ENCODE peak calls at places on chromosomes 3 and 15, in seven cellular contexts. Z is heart left ventricle, Q is gastrocnemius medialis, G is HepG2, H is body of pancreas, T is HCT116, N is A549. L is an unnamed sample. For H3K4me1, the result is how much of the 10 kb centered on the place peaks cover.

GRCh38 chr3:134799393-134799792 is 4.3 kb downstream of the EPHB1 start:
- ATAC-seq in Z (no peak), Q (no peak), G (no peak), H (no peak), T (no peak), N (no peak), L (peak)

GRCh38 chr3:120428904-120429303 is 21.9 kb downstream of the FSTL1 start:
- ATAC-seq in Z (no peak), Q (no peak), G (no peak), H (no peak), T (no peak), N (peak), L (no peak)

GRCh38 chr15:51724673-51725072 is 12.8 kb downstream of the LYSMD2 start:
- ATAC-seq in Z (no peak), Q (no peak), G (no peak), H (no peak), T (no peak), N (no peak), L (no peak)

GRCh38 chr3:98972155-98972554 is 70.7 kb upstream of the DCBLD2 start:
- ATAC-seq in Z (no peak), Q (no peak), G (no peak), H (no peak), T (no peak), N (peak), L (no peak)

GRCh38 chr15:41899854-41900442 is 6.1 kb upstream of the SPTBN5 start:
- ATAC-seq in Z (no peak), Q (no peak), G (no peak), H (no peak), T (no peak), N (no peak), L (no peak)

GRCh38 chr3:132593950-132594328 is 3.1 kb upstream of the ACKR4 start:
- ATAC-seq in Z (no peak), Q (no peak), G (no peak), H (no peak), T (no peak), N (peak), L (no peak)

GRCh38 chr15:43792761-43793493 is 807 bp downstream of the SERF2 start:
- ATAC-seq in Z (peak), Q (peak), G (peak), H (peak), T (no peak), N (peak), L (no peak)

GRCh38 chr3:94028093-94028837 is at the start of gene STX19:
- ATAC-seq in Z (no peak), Q (no peak), G (no peak), H (peak), T (no peak), N (no peak), L (no peak)

GRCh38 chr15:59104602-59104911 is 389 bp upstream of the CCNB2 start:
- ATAC-seq in Z (no peak), Q (no peak), G (peak), H (peak), T (peak), N (peak), L (peak)

GRCh38 chr15:41106947-41107346 is 9.1 kb downstream of the INO80 start:
- ATAC-seq in Z (no peak), Q (no peak), G (no peak), H (no peak), T (no peak), N (no peak), L (no peak)

GRCh38 chr3:49647741-49648140 is 26.4 kb upstream of the APEH start:
- ATAC-seq in Z (peak), Q (peak), G (peak), H (peak), T (no peak), N (no peak), L (no peak)

GRCh38 chr3:94036909-94037507 is 8.6 kb upstream of the STX19 start:
- ATAC-seq in Z (no peak), Q (no peak), G (peak), H (peak), T (peak), N (peak), L (no peak)

GRCh38 chr3:100966049-100966471 is 27.2 kb downstream of the ABI3BP start:
- ATAC-seq in Z (peak), Q (no peak), G (no peak), H (no peak), T (no peak), N (no peak), L (no peak)

GRCh38 chr3:186847437-186847836 is 4.9 kb downstream of the ADIPOQ start:
- ATAC-seq in Z (no peak), Q (no peak), G (no peak), H (no peak), T (no peak), N (no peak), L (no peak)

GRCh38 chr3:186818956-186819355 is 12.7 kb upstream of the RFC4 start:
- ATAC-seq in Z (no peak), Q (no peak), G (no peak), H (no peak), T (no peak), N (no peak), L (no peak)

GRCh38 chr3:38690185-38690584 is 40.7 kb upstream of the SCN5A start:
- ATAC-seq in Z (no peak), Q (no peak), G (no peak), H (no peak), T (no peak), N (no peak), L (no peak)

GRCh38 chr3:52454938-52455282 is 494 bp upstream of the NISCH start:
- ATAC-seq in Z (no peak), Q (peak), G (no peak), H (no peak), T (peak), N (no peak), L (no peak)

GRCh38 chr3:16600771-16601538 is 4.3 kb downstream of the DAZL start:
- ATAC-seq in Z (peak), Q (peak), G (peak), H (peak), T (peak), N (peak), L (peak)

GRCh38 chr3:120550546-120550945 is 45.6 kb upstream of the NDUFB4 start:
- ATAC-seq in Z (peak), Q (no peak), G (no peak), H (no peak), T (no peak), N (no peak), L (no peak)

GRCh38 chr15:48976444-48977088 is 12.8 kb upstream of the SHC4 start:
- ATAC-seq in Z (no peak), Q (no peak), G (peak), H (no peak), T (no peak), N (peak), L (no peak)

GRCh38 chr15:39125904-39126303 is 455.0 kb upstream of the THBS1 start:
- ATAC-seq in Z (no peak), Q (no peak), G (no peak), H (no peak), T (peak), N (no peak), L (no peak)

GRCh38 chr3:197428961-197429360 is 126.8 kb downstream of the BDH1 start:
- ATAC-seq in Z (no peak), Q (no peak), G (no peak), H (no peak), T (no peak), N (no peak), L (no peak)

GRCh38 chr3:120276767-120277166 is 8.3 kb downstream of the GPR156 start:
- ATAC-seq in Z (no peak), Q (no peak), G (no peak), H (no peak), T (no peak), N (no peak), L (no peak)

GRCh38 chr3:177124882-177125281 is 72.4 kb downstream of the TBL1XR1 start:
- ATAC-seq in Z (no peak), Q (no peak), G (no peak), H (no peak), T (no peak), N (no peak), L (no peak)

GRCh38 chr3:122325769-122326168 is 721 bp downstream of the CSTA start:
- ATAC-seq in Z (no peak), Q (no peak), G (no peak), H (no peak), T (no peak), N (no peak), L (no peak)

GRCh38 chr3:10283638-10284037 is 9.1 kb downstream of the GHRL start:
- ATAC-seq in Z (no peak), Q (no peak), G (no peak), H (peak), T (no peak), N (no peak), L (no peak)

GRCh38 chr3:20225769-20226168 is 39.8 kb upstream of the SGO1 start:
- ATAC-seq in Z (no peak), Q (no peak), G (peak), H (peak), T (peak), N (peak), L (no peak)

GRCh38 chr3:187571701-187572100 is 98.5 kb downstream of the SST start:
- ATAC-seq in Z (no peak), Q (no peak), G (no peak), H (no peak), T (no peak), N (no peak), L (no peak)

GRCh38 chr15:67906382-67906781 is 66.5 kb upstream of the RNU6-1 start:
- ATAC-seq in Z (peak), Q (no peak), G (peak), H (no peak), T (peak), N (peak), L (no peak)

GRCh38 chr3:194705761-194706160 is 20.1 kb downstream of the FAM43A start:
- ATAC-seq in Z (no peak), Q (peak), G (no peak), H (no peak), T (no peak), N (no peak), L (no peak)

GRCh38 chr15:24955549-24955929 is 752 bp downstream of the SNRPN start:
- ATAC-seq in Z (peak), Q (peak), G (peak), H (peak), T (no peak), N (peak), L (peak)

GRCh38 chr15:70421197-70421482 is 323.4 kb upstream of the TLE3 start:
- ATAC-seq in Z (no peak), Q (no peak), G (no peak), H (no peak), T (no peak), N (no peak), L (no peak)

GRCh38 chr3:101381809-101382208 is 61.4 kb upstream of the IMPG2 start:
- ATAC-seq in Z (no peak), Q (peak), G (no peak), H (no peak), T (peak), N (peak), L (no peak)

GRCh38 chr3:40663296-40663695 is 138.5 kb downstream of the ZNF621 start:
- ATAC-seq in Z (no peak), Q (no peak), G (no peak), H (no peak), T (no peak), N (no peak), L (no peak)

GRCh38 chr3:177237206-177237605 is 39.9 kb upstream of the TBL1XR1 start:
- ATAC-seq in Z (peak), Q (no peak), G (no peak), H (no peak), T (peak), N (no peak), L (no peak)

GRCh38 chr3:166425021-166425420 is 587.8 kb upstream of the BCHE start:
- ATAC-seq in Z (no peak), Q (no peak), G (no peak), H (no peak), T (no peak), N (no peak), L (no peak)

GRCh38 chr3:166420071-166420470 is 582.8 kb upstream of the BCHE start:
- ATAC-seq in Z (no peak), Q (no peak), G (no peak), H (no peak), T (no peak), N (no peak), L (no peak)

DNA sequence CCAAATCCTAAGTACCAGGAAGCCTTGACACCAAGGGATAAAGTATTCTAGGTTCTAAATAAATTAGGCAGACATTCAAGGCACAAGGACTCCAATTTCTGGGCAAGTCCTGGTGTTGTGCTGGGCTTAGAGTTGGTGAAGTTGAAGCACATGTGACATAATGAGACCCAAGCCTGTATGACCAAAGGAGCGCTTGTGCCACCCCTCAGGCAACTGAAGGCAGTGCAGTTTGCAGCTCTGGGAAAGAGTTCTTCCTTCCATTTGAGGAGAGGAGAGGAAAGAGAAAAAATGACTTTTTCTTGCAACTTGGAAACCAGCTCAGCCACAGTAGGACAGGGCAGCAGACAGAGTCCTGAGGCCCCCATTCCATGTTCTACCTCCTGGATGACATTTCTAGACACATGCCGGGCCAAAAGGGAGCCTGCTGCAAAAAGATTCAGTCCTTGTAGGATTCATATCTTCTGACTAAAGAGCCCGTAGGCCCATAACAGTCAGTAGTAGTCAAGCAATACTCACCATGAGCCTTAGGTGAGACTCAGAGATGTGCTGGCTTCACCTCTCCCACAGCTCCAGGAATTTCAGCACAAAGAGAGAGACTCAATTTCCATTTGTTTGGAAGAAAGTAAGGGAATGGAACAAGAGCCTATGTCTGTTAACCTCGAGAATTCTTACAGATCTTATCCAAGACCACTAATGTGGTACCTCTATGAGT is 588.8 kb upstream of the BCHE start:
- ATAC-seq in Z (no peak), Q (no peak), G (peak), H (no peak), T (peak), N (no peak), L (no peak)
- TF ChIP-seq CTCF in Z (no peak), Q (no peak), G (peak), H (no peak), T (peak), N (no peak), L (no peak)

DNA sequence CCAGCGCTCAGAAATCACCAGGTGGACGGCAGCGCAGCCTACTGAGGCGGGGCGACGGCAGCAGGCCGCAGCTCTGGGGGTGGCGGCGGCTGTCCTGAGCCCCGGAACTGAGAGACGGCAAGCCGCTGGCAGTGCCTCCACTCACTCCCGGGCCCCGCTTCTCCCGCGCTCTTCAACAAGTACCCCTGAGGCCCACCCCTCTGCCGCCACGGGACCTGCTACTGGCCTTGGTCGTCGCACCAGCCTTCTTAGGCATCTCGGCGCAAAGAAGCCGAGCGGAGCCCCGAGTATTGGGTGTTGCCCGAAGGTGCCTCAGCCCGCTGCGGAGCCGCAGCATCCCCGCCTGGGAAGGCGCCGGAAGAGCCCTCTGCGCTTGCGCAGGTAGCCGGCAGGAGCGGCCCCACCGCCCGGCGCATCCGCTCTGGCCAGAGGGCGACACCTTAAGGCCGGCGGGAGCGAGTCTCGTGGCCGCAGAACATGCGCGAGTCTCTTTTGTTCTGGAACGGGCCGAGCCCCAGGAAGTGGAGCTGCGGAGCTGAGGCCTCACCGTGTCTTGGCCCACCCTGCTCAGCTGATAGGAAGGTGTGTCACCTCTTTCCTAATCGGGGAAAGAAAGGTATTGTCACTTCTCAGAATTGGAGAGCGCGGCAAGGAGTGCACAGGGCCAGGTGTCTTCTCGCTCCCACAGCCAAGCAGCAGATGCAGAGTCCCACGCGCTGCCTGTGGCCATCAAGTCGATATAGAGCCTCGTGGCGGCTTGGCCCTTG is at the start of gene C15orf40:
- ATAC-seq in Z (peak), Q (peak), G (peak), H (peak), T (peak), N (peak), L (peak)
- TF ChIP-seq POLR2A in Z (no peak), Q (peak), G (peak), H (peak), T (peak), N (peak), L (peak)

GRCh38 chr15:76337047-76337738 is 620 bp downstream of the ISL2 start:
- ATAC-seq in Z (no peak), Q (no peak), G (peak), H (no peak), T (no peak), N (peak), L (no peak)

GRCh38 chr15:76339302-76340197 is 3.0 kb downstream of the ISL2 start:
- ATAC-seq in Z (no peak), Q (no peak), G (no peak), H (no peak), T (no peak), N (no peak), L (no peak)

GRCh38 chr15:76338555-76339301 is 2.2 kb downstream of the ISL2 start:
- ATAC-seq in Z (no peak), Q (no peak), G (no peak), H (no peak), T (no peak), N (no peak), L (no peak)

GRCh38 chr15:76336254-76337046 is at the start of gene ISL2:
- ATAC-seq in Z (no peak), Q (no peak), G (peak), H (peak), T (peak), N (peak), L (peak)

GRCh38 chr15:76337739-76338554 is 1.4 kb downstream of the ISL2 start:
- ATAC-seq in Z (no peak), Q (no peak), G (peak), H (no peak), T (no peak), N (no peak), L (no peak)
- H3K4me1 ChIP-seq in Z (half or more), Q (under half), G (under half), H (half or more), T (under half), N (under half), L (under half)

GRCh38 chr3:126487151-126487771 is 11.6 kb upstream of the ZXDC start:
- ATAC-seq in Z (peak), Q (peak), G (peak), H (peak), T (peak), N (peak), L (peak)

GRCh38 chr3:126490619-126491018 is 14.9 kb upstream of the ZXDC start:
- ATAC-seq in Z (no peak), Q (no peak), G (peak), H (peak), T (peak), N (peak), L (no peak)

GRCh38 chr3:126488886-126489569 is 13.3 kb upstream of the ZXDC start:
- ATAC-seq in Z (no peak), Q (no peak), G (no peak), H (no peak), T (no peak), N (no peak), L (no peak)

GRCh38 chr3:126485956-126486884 is 10.5 kb upstream of the ZXDC start:
- ATAC-seq in Z (no peak), Q (no peak), G (no peak), H (no peak), T (no peak), N (no peak), L (no peak)

DNA sequence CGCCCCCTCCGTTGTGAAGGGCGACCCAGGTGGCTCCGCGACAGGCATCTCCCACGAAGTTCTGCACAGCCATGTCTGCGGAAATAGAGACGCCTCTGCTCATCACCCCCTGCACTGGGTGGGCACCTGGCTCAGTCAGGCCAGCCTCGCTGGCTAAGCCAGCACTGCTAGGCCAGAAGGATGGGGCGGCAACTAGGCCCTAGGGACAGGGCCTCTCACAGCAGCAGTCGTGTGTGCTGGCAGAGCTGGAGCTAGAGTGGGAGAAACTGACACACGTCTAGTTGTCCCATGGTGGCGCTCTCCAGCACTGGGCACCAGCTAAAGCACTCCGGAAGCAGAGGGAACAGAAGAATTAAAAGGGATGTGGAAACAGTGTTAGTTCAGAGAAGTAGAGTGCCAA is 12.5 kb upstream of the ZXDC start:
- ATAC-seq in Z (no peak), Q (no peak), G (peak), H (no peak), T (peak), N (peak), L (no peak)
- TF ChIP-seq CTCF in Z (no peak), Q (no peak), G (peak), H (no peak), T (no peak), N (no peak), L (no peak)

GRCh38 chr3:46845860-46846623 is 17.2 kb downstream of the MYL3 start:
- ATAC-seq in Z (peak), Q (peak), G (peak), H (peak), T (no peak), N (peak), L (peak)
- TF ChIP-seq POLR2A in Z (no peak), Q (no peak), G (no peak), H (peak), T (no peak), N (no peak), L (peak)

GRCh38 chr3:71112576-71112975 is 471.0 kb downstream of the FOXP1 start:
- ATAC-seq in Z (no peak), Q (no peak), G (no peak), H (no peak), T (no peak), N (no peak), L (no peak)
- H3K4me1 ChIP-seq in Z (under half), Q (under half), G (under half), H (under half), T (under half), N (half or more), L (under half)

L was measured in gastroesophageal sphincter.